ENCODE peak calls at places on chromosomes 12 and 14, in six cellular contexts. H is germinal center, B is neural progenitor cell, X is stomach, Y is endothelial cell, U is T-helper 2 cell. V is an unnamed sample.
A peak's percentile ranks its signal among the peaks of the same experiment; 100 is the strongest.

GRCh38 chr12:15629108-15629507 is 160.1 kb downstream of the EPS8 start:
- DNase-seq in H (no peak), B (peak; percentile 61), X (peak; percentile 28), Y (no peak), U (no peak), V (no peak)

GRCh38 chr12:69419701-69420100 is 50.5 kb upstream of the FRS2 start:
- DNase-seq in H (no peak), B (no peak), X (no peak), Y (no peak), U (no peak), V (no peak)

GRCh38 chr12:126493366-126494108 is 1428.3 kb downstream of the AACS start:
- DNase-seq in H (no peak), B (no peak), X (no peak), Y (no peak), U (no peak), V (no peak)

GRCh38 chr12:20214286-20214685 is 154.1 kb upstream of the PDE3A start:
- DNase-seq in H (no peak), B (no peak), X (no peak), Y (no peak), U (no peak), V (no peak)

GRCh38 chr12:69415471-69416275 is 54.5 kb upstream of the FRS2 start:
- DNase-seq in H (peak; percentile 21), B (peak; percentile 69), X (peak; percentile 50), Y (peak; percentile 48), U (no peak), V (peak; percentile 18)

GRCh38 chr12:49293056-49293956 is 1.6 kb upstream of the PRPH start:
- DNase-seq in H (no peak), B (peak; percentile 58), X (peak; percentile 62), Y (no peak), U (no peak), V (no peak)

GRCh38 chr12:117890137-117890536 is 78.7 kb downstream of the KSR2 start:
- DNase-seq in H (no peak), B (no peak), X (no peak), Y (no peak), U (no peak), V (peak; percentile 20)

GRCh38 chr14:61573748-61574513 is 121.4 kb upstream of the HIF1A start:
- DNase-seq in H (no peak), B (no peak), X (no peak), Y (no peak), U (no peak), V (no peak)

GRCh38 chr12:56522486-56523193 is 1.0 kb downstream of the RBMS2 start:
- DNase-seq in H (no peak), B (peak; percentile 30), X (no peak), Y (no peak), U (no peak), V (no peak)

GRCh38 chr12:49949124-49949845 is 1.3 kb upstream of the AQP2 start:
- DNase-seq in H (no peak), B (no peak), X (no peak), Y (no peak), U (no peak), V (no peak)

GRCh38 chr12:42779186-42779859 is 189.8 kb upstream of the PRICKLE1 start:
- DNase-seq in H (no peak), B (no peak), X (no peak), Y (no peak), U (no peak), V (no peak)

V was measured in RPMI8226.